ENCODE peak calls at places on chromosome 12, in five cellular contexts. F is PC-3, X is foreskin fibroblast, O is choroid plexus epithelial cell, L is lower lobe of right lung. C is an unnamed sample.

GRCh38 chr12:113136990-113137511 is 1.5 kb upstream of the RASAL1 start:
- DNase-seq in F (no peak), X (no peak), O (no peak), L (peak; percentile 41), C (no peak)

GRCh38 chr12:2283910-2284309 is 231.1 kb downstream of the CACNA1C start:
- DNase-seq in F (no peak), X (no peak), O (peak; percentile 65), L (no peak), C (no peak)

GRCh38 chr12:11795910-11796459 is 146.5 kb downstream of the ETV6 start:
- DNase-seq in F (peak; percentile 96), X (no peak), O (peak; percentile 94), L (no peak), C (peak; percentile 87)

GRCh38 chr12:104720346-104721064 is 237.6 kb downstream of the SLC41A2 start:
- DNase-seq in F (no peak), X (no peak), O (peak; percentile 73), L (no peak), C (peak; percentile 85)

GRCh38 chr12:119693006-119693405 is 25.1 kb downstream of the PRKAB1 start:
- DNase-seq in F (peak; percentile 98), X (peak; percentile 97), O (no peak), L (no peak), C (peak; percentile 86)

GRCh38 chr12:12016284-12017100 is 54.2 kb upstream of the BCL2L14 start:
- DNase-seq in F (no peak), X (no peak), O (no peak), L (no peak), C (no peak)

GRCh38 chr12:12784911-12785814 is at the start of gene APOLD1:
- DNase-seq in F (no peak), X (no peak), O (peak; percentile 94), L (no peak), C (peak; percentile 69)

GRCh38 chr12:69821441-69822204 is 3.4 kb upstream of the MYRFL start:
- DNase-seq in F (peak; percentile 54), X (peak; percentile 2), O (peak; percentile 93), L (no peak), C (peak; percentile 94)

GRCh38 chr12:104964167-104964566 is 6.1 kb upstream of the SLC41A2 start:
- DNase-seq in F (no peak), X (no peak), O (no peak), L (no peak), C (no peak)

GRCh38 chr12:27771470-27772327 is 8.3 kb upstream of the KLHL42 start:
- DNase-seq in F (peak; percentile 78), X (no peak), O (peak; percentile 41), L (no peak), C (no peak)

GRCh38 chr12:52310622-52311281 is 10.4 kb downstream of the KRT83 start:
- DNase-seq in F (no peak), X (no peak), O (peak; percentile 27), L (no peak), C (no peak)

GRCh38 chr12:121839993-121840761 is 18.5 kb downstream of the HPD start:
- DNase-seq in F (no peak), X (no peak), O (no peak), L (peak; percentile 65), C (no peak)

GRCh38 chr12:50055831-50056628 is 1.4 kb upstream of the ASIC1 start:
- DNase-seq in F (peak; percentile 58), X (peak; percentile 27), O (peak; percentile 66), L (peak; percentile 22), C (no peak)

GRCh38 chr12:57883700-57884099 is 37.2 kb upstream of the CTDSP2 start:
- DNase-seq in F (no peak), X (no peak), O (no peak), L (no peak), C (no peak)

GRCh38 chr12:56079729-56080555 is at the start of gene ERBB3:
- DNase-seq in F (peak; percentile 89), X (peak; percentile 82), O (peak; percentile 80), L (peak; percentile 90), C (peak; percentile 15)

GRCh38 chr12:30823764-30824163 is 69.0 kb upstream of the CAPRIN2 start:
- DNase-seq in F (no peak), X (no peak), O (no peak), L (no peak), C (no peak)

GRCh38 chr12:8065991-8066594 is at the start of gene C3AR1:
- DNase-seq in F (peak; percentile 50), X (peak; percentile 44), O (peak; percentile 85), L (no peak), C (peak; percentile 43)

GRCh38 chr12:63302269-63302940 is 151.4 kb upstream of the AVPR1A start:
- DNase-seq in F (no peak), X (no peak), O (peak; percentile 28), L (no peak), C (no peak)

GRCh38 chr12:102216086-102216691 is 18.6 kb upstream of the PMCH start:
- DNase-seq in F (peak; percentile 24), X (peak; percentile 19), O (peak; percentile 69), L (no peak), C (peak; percentile 38)

GRCh38 chr12:24537241-24537860 is 411.6 kb downstream of the BCAT1 start:
- DNase-seq in F (no peak), X (no peak), O (peak; percentile 49), L (no peak), C (no peak)

GRCh38 chr12:104896146-104896545 is 61.9 kb downstream of the SLC41A2 start:
- DNase-seq in F (peak; percentile 62), X (no peak), O (no peak), L (no peak), C (no peak)

GRCh38 chr12:132276066-132276719 is 53.2 kb downstream of the GALNT9 start:
- DNase-seq in F (no peak), X (no peak), O (no peak), L (peak; percentile 34), C (no peak)

GRCh38 chr12:90899456-90900182 is 55.4 kb downstream of the CCER1 start:
- DNase-seq in F (peak; percentile 64), X (peak; percentile 55), O (peak; percentile 25), L (no peak), C (no peak)

GRCh38 chr12:94753071-94753779 is 102.9 kb upstream of the TMCC3 start:
- DNase-seq in F (no peak), X (no peak), O (peak; percentile 15), L (no peak), C (no peak)

GRCh38 chr12:25135531-25136154 is 59.3 kb downstream of the DNAI7 start:
- DNase-seq in F (no peak), X (no peak), O (no peak), L (no peak), C (no peak)

GRCh38 chr12:93563807-93564538 is 8.5 kb upstream of the SOCS2 start:
- DNase-seq in F (peak; percentile 97), X (no peak), O (peak; percentile 86), L (no peak), C (no peak)
- H3K4me3 ChIP-seq in F (no peak overlapping the region), X (no peak overlapping the region), O (no peak overlapping the region), L (no peak overlapping the region), C (no peak overlapping the region)

GRCh38 chr12:64611430-64612286 is 1.4 kb downstream of the RASSF3 start:
- DNase-seq in F (peak; percentile 39), X (peak; percentile 28), O (peak; percentile 33), L (peak; percentile 59), C (no peak)

GRCh38 chr12:64610092-64610659 is at the start of gene RASSF3:
- DNase-seq in F (peak; percentile 71), X (peak; percentile 45), O (peak; percentile 72), L (peak; percentile 87), C (no peak)

GRCh38 chr12:64610660-64611429 is 550 bp downstream of the RASSF3 start:
- DNase-seq in F (peak; percentile 50), X (peak; percentile 59), O (peak; percentile 60), L (peak; percentile 83), C (no peak)

GRCh38 chr12:64609543-64610091 is 678 bp upstream of the RASSF3 start:
- DNase-seq in F (peak; percentile 41), X (no peak), O (peak; percentile 37), L (no peak), C (no peak)

DNA sequence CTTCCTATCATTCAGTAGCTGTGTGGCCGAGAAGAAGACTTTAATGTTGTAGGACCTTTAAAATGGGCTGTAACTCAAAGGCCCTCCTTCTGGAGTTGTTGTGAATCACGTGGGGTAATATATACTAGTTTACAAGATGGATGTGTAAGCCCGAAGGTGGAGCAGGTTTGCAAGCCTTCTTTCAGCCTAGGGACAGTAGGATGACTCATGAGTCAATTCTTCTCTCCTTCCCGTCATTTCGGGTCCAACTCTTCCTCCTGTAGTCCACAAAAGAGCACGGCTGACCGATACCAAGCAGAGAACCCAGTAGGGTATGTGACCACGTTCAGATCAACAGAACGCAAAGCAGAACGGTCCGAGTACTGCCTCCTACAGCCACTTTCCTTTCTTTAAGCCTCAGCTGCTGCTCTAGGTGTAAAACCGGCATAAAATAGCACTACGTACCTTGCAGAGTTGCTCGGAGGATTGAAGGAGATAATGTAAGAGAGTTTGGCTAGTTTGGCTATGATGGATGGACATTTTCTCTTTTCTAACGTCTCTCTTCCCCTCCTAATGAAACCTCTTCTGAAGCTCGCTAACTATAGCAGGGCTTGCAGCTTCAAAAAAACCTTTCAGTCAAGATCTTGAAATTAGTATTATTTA is 1.3 kb upstream of the RASSF3 start:
- DNase-seq in F (peak; percentile 86), X (peak; percentile 30), O (peak; percentile 60), L (no peak), C (no peak)
- TF ChIP-seq CTCF in F (no peak), X (peak; percentile 8), O (peak; percentile 45), L (no peak), C (peak; percentile 16)

GRCh38 chr12:32303171-32303570 is 96.2 kb upstream of the FGD4 start:
- DNase-seq in F (no peak), X (peak; percentile 18), O (no peak), L (no peak), C (no peak)
- H3K4me3 ChIP-seq in F (no peak overlapping the region), X (no peak overlapping the region), O (no peak overlapping the region), L (no peak overlapping the region), C (no peak overlapping the region)

GRCh38 chr12:46343122-46343852 is 29.3 kb downstream of the SLC38A2 start:
- DNase-seq in F (peak; percentile 48), X (no peak), O (no peak), L (no peak), C (no peak)

GRCh38 chr12:46339051-46339450 is 33.5 kb downstream of the SLC38A2 start:
- DNase-seq in F (no peak), X (no peak), O (no peak), L (no peak), C (no peak)

DNA sequence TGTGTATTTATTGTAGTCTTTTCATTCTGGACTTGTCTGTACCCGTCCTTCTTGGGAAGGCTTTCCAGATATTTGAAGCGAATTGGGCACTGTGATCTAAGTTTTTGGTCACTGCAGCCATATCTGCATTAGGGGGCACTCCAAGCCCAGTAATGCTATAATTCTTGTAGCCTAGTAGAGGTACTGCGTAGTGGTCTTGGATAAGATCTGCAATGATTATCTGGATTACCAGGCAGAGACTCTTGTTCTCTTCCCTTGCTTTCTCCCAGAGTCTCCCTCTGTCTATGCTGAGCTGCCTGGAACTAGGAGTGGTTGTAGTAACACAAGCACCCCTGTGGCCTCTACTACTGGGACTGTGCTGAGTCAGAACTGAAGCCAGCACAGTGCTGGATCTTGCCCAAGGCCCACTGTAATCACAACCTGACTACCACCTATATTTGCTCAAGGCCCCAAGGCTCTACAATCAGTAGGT is 30.0 kb downstream of the SLC38A2 start:
- DNase-seq in F (peak; percentile 73), X (peak; percentile 39), O (peak; percentile 71), L (no peak), C (no peak)
- TF ChIP-seq CTCF in F (peak; percentile 65), X (peak; percentile 24), O (peak; percentile 61), L (peak; percentile 65), C (peak; percentile 46)

GRCh38 chr12:108702534-108702933 is 28.8 kb downstream of the CORO1C start:
- DNase-seq in F (no peak), X (no peak), O (no peak), L (no peak), C (no peak)
- H3K4me3 ChIP-seq in F (no peak overlapping the region), X (no peak overlapping the region), O (no peak overlapping the region), L (no peak overlapping the region), C (no peak overlapping the region)

GRCh38 chr12:38664661-38665269 is 240.6 kb downstream of the CPNE8 start:
- DNase-seq in F (peak; percentile 65), X (no peak), O (peak; percentile 16), L (no peak), C (no peak)
- TF ChIP-seq CTCF in F (peak; percentile 87), X (peak; percentile 42), O (peak; percentile 44), L (peak; percentile 38), C (peak; percentile 52)